ENCODE peak calls at places on chromosomes 1 and 21, in four cellular contexts. Q is RWPE1, F is HFFc6, G is psoas muscle. A is an unnamed sample.

GRCh38 chr1:160217466-160218165 is 12.4 kb downstream of the PEA15 start:
- DNase-seq in Q (peak), F (no peak), G (no peak), A (no peak)

GRCh38 chr1:223421676-223422075 is 28.5 kb downstream of the CCDC185 start:
- DNase-seq in Q (peak), F (no peak), G (no peak), A (no peak)

GRCh38 chr1:209601809-209602657 is 18.5 kb downstream of the CAMK1G start:
- DNase-seq in Q (peak), F (peak), G (no peak), A (peak)

GRCh38 chr1:54606096-54606989 is 17.0 kb downstream of the FAM151A start:
- DNase-seq in Q (no peak), F (no peak), G (no peak), A (no peak)

GRCh38 chr1:17441265-17441992 is 2.0 kb upstream of the RCC2 start:
- DNase-seq in Q (peak), F (peak), G (no peak), A (no peak)

GRCh38 chr21:33870768-33871167 is 44.8 kb downstream of the ATP5PO start:
- DNase-seq in Q (no peak), F (no peak), G (no peak), A (no peak)

GRCh38 chr1:39753132-39754025 is 14.7 kb downstream of the PPIE start:
- DNase-seq in Q (no peak), F (no peak), G (no peak), A (no peak)

GRCh38 chr1:2446394-2446793 is 29.7 kb upstream of the PLCH2 start:
- DNase-seq in Q (no peak), F (no peak), G (no peak), A (no peak)

GRCh38 chr1:155882766-155883165 is 23.4 kb downstream of the SYT11 start:
- DNase-seq in Q (no peak), F (no peak), G (no peak), A (no peak)

GRCh38 chr1:156191292-156191954 is 2.5 kb upstream of the SLC25A44 start:
- DNase-seq in Q (no peak), F (no peak), G (no peak), A (no peak)

GRCh38 chr1:223403184-223403815 is 10.1 kb downstream of the CCDC185 start:
- DNase-seq in Q (no peak), F (no peak), G (no peak), A (no peak)

GRCh38 chr1:150127868-150128267 is 21.8 kb upstream of the PLEKHO1 start:
- DNase-seq in Q (no peak), F (no peak), G (no peak), A (no peak)

GRCh38 chr1:62082456-62083363 is 111.9 kb upstream of the L1TD1 start:
- DNase-seq in Q (peak), F (peak), G (no peak), A (no peak)

A was measured in gastrocnemius medialis.